ENCODE peak calls at places on chromosome 16, in seven cellular contexts. X is pancreas, K is HL-60, L is epithelial cell of proximal tubule, C is heart left ventricle, G is left lung, D is dorsolateral prefrontal cortex. I is an unnamed sample.

GRCh38 chr16:23146877-23147601 is 2.2 kb downstream of the USP31 start:
- DNase-seq in X (no peak), K (no peak), L (no peak), C (no peak), G (no peak), D (no peak), I (no peak)

GRCh38 chr16:28277537-28278388 is 14.6 kb upstream of the SBK1 start:
- DNase-seq in X (peak), K (peak), L (no peak), C (peak), G (peak), D (peak), I (peak)

GRCh38 chr16:81608515-81609209 is 164.1 kb downstream of the CMIP start:
- DNase-seq in X (no peak), K (no peak), L (no peak), C (peak), G (no peak), D (no peak), I (peak)

GRCh38 chr16:11256657-11257130 is 690 bp upstream of the SOCS1 start:
- DNase-seq in X (peak), K (peak), L (no peak), C (peak), G (peak), D (no peak), I (peak)

GRCh38 chr16:50616883-50617629 is 64.1 kb downstream of the SNX20 start:
- DNase-seq in X (no peak), K (no peak), L (no peak), C (no peak), G (no peak), D (no peak), I (no peak)

GRCh38 chr16:83015871-83016270 is 389.1 kb downstream of the CDH13 start:
- DNase-seq in X (no peak), K (no peak), L (no peak), C (no peak), G (no peak), D (no peak), I (no peak)

GRCh38 chr16:19844945-19845641 is 39.6 kb downstream of the GPRC5B start:
- DNase-seq in X (no peak), K (no peak), L (peak), C (no peak), G (no peak), D (no peak), I (peak)

GRCh38 chr16:642189-643049 is 791 bp downstream of the MCRIP2 start:
- DNase-seq in X (peak), K (peak), L (no peak), C (no peak), G (peak), D (no peak), I (peak)

GRCh38 chr16:4077083-4077714 is 39.0 kb downstream of the ADCY9 start:
- DNase-seq in X (no peak), K (no peak), L (no peak), C (no peak), G (no peak), D (no peak), I (no peak)

GRCh38 chr16:56355786-56356275 is 69.5 kb downstream of the AMFR start:
- DNase-seq in X (no peak), K (no peak), L (no peak), C (peak), G (peak), D (no peak), I (no peak)

GRCh38 chr16:76535-77272 is 1.3 kb upstream of the MPG start:
- DNase-seq in X (peak), K (peak), L (no peak), C (peak), G (peak), D (no peak), I (peak)

GRCh38 chr16:17348042-17348783 is 122.5 kb downstream of the XYLT1 start:
- DNase-seq in X (no peak), K (peak), L (no peak), C (no peak), G (no peak), D (no peak), I (no peak)

GRCh38 chr16:22232277-22233049 is 26.4 kb downstream of the EEF2K start:
- DNase-seq in X (peak), K (no peak), L (peak), C (peak), G (no peak), D (no peak), I (peak)

GRCh38 chr16:3503513-3503912 is 2.7 kb downstream of the CLUAP1 start:
- DNase-seq in X (no peak), K (no peak), L (no peak), C (no peak), G (no peak), D (no peak), I (no peak)

GRCh38 chr16:11675561-11676511 is 7.6 kb downstream of the SNN start:
- DNase-seq in X (peak), K (no peak), L (no peak), C (peak), G (peak), D (no peak), I (no peak)

GRCh38 chr16:19377864-19378263 is 39.8 kb upstream of the TMC5 start:
- DNase-seq in X (no peak), K (no peak), L (no peak), C (no peak), G (no peak), D (no peak), I (no peak)

GRCh38 chr16:6335072-6335471 is 997.6 kb upstream of the RBFOX1 start:
- DNase-seq in X (no peak), K (no peak), L (no peak), C (no peak), G (no peak), D (no peak), I (no peak)

DNA sequence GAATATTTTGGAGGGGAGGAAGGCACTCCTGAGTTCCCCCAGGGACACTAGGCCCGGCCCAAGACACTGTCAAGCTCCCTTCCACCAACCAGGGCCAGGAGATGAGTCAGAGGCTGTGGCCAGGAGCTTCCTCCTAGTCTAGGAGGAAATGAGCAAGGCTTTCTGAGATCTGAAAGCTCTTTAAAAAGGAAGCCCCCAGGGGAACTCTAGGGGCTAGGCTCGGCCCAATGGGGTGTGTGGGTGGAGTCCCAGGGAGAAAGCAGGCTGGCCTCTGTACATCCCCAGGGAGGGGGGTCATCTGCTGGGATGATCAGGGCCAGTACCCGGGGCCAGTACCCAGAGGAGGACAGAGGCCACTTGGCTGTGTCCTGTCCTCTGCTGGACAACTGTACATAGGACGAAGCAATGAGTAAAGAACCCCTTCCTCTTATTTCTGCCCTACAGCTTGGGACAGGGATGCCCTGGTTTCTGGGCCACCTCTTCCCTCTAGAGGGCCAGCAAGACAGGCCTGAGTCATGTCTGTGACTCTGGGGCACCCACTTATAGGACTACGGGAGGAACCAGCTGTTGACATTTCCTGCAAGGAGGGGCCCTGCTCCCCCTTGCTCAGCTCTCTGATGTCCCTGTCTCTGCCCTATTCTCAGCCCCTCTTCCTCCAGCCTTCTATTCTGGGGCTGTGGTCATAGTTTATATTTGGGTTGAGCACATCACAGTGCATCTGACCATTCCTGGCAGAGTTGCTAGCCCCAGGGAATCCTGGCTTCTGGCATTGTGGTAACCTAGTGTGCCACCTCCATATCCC is 2.7 kb downstream of the FHOD1 start:
- DNase-seq in X (no peak), K (no peak), L (no peak), C (peak), G (peak), D (no peak), I (peak)
- H3K4me3 ChIP-seq in X (no peak), K (no peak), L (no peak), C (no peak), G (no peak), D (no peak), I (peak)

GRCh38 chr16:87487361-87487924 is 5.4 kb downstream of the ZCCHC14 start:
- DNase-seq in X (peak), K (peak), L (peak), C (no peak), G (peak), D (no peak), I (no peak)
- H3K4me3 ChIP-seq in X (no peak), K (no peak), L (peak), C (no peak), G (no peak), D (peak), I (peak)

GRCh38 chr16:84511180-84511800 is 6.8 kb upstream of the MEAK7 start:
- DNase-seq in X (peak), K (peak), L (no peak), C (peak), G (peak), D (peak), I (peak)
- H3K4me3 ChIP-seq in X (no peak), K (no peak), L (no peak), C (no peak), G (no peak), D (peak), I (peak)

DNA sequence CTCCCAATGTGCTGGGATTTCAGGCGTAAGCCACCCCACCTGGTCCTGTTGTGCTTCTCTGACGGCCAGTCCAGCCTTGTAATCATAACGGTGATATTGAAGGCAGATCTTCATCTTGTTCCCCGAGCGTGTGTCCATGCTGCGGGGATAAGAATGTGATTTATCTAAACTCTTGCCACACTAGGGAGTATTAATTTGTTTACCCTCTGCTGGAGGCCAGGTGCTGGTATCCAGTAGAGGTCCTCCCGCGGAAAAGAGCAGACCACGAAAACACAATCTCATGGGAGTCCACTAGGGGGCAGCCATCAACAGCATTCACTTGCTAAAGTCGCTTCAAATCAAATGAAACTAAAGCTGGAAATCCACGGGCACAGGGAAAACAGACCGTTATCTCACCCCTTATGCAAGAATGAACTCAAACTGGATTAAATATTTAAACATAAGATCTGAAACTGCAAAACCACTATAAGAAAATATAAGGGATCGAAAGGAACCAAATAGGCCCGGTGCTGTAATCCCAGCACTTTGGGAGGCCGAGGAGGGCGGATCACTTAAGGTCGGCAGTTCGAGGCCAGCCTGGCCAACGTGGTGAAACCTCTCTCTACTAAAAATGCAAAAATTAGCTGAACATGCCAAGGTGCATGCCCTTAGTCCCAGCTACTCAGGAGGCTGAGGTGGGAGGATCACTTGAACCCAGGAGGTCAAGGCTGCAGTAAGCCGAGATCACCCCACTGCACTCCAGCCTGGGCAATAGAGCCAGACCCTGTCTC is 22.3 kb upstream of the RBBP6 start:
- DNase-seq in X (peak), K (peak), L (peak), C (peak), G (no peak), D (peak), I (peak)
- H3K4me3 ChIP-seq in X (no peak), K (no peak), L (peak), C (no peak), G (no peak), D (no peak), I (no peak)

DNA sequence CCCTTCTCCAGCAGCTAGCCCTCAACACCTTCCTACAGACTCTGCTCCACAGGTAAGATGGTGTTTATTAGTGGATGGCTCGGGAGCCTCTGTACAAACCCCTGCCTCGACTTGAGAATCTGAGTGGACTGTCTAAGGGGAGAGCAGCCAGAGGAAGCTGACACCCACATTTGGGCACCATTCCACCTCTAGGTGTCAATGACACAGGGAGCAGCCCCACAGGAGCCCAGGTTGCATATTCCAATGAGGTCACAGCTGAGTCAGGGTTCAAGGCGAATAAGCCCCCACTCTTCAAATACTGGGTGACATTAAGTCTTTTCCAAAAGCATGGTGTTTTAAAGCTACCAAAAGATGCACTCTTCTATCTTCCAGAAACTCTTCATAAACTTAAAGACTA is 31.9 kb downstream of the RANBP10 start:
- DNase-seq in X (no peak), K (no peak), L (no peak), C (no peak), G (no peak), D (no peak), I (no peak)
- H3K4me3 ChIP-seq in X (no peak), K (no peak), L (no peak), C (no peak), G (no peak), D (no peak), I (no peak)

GRCh38 chr16:89689142-89689541 is 2.7 kb downstream of the CDK10 start:
- DNase-seq in X (no peak), K (no peak), L (no peak), C (no peak), G (peak), D (no peak), I (no peak)

GRCh38 chr16:89687092-89687940 is 827 bp downstream of the CDK10 start:
- DNase-seq in X (peak), K (no peak), L (peak), C (no peak), G (peak), D (no peak), I (peak)

GRCh38 chr16:89688395-89688794 is 1.9 kb downstream of the CDK10 start:
- DNase-seq in X (no peak), K (no peak), L (no peak), C (peak), G (no peak), D (no peak), I (no peak)

GRCh38 chr16:89686520-89687091 is at the start of gene CDK10:
- DNase-seq in X (peak), K (peak), L (no peak), C (peak), G (peak), D (peak), I (peak)

GRCh38 chr16:89685916-89686315 is 573 bp upstream of the CDK10 start:
- DNase-seq in X (peak), K (no peak), L (no peak), C (no peak), G (peak), D (no peak), I (no peak)
- H3K4me3 ChIP-seq in X (no peak), K (no peak), L (peak), C (no peak), G (no peak), D (no peak), I (no peak)

GRCh38 chr16:35193956-35194355 is 1734.5 kb downstream of the TP53TG3F start:
- DNase-seq in X (no peak), K (no peak), L (no peak), C (no peak), G (no peak), D (no peak), I (no peak)
- H3K4me3 ChIP-seq in X (no peak), K (no peak), L (no peak), C (no peak), G (no peak), D (no peak), I (no peak)

GRCh38 chr16:75486666-75487313 is 8.5 kb downstream of the CHST6 start:
- DNase-seq in X (no peak), K (no peak), L (no peak), C (no peak), G (no peak), D (no peak), I (no peak)

GRCh38 chr16:75488322-75488721 is 6.9 kb downstream of the CHST6 start:
- DNase-seq in X (no peak), K (no peak), L (no peak), C (no peak), G (no peak), D (no peak), I (no peak)

GRCh38 chr16:75485230-75486013 is 9.8 kb downstream of the CHST6 start:
- DNase-seq in X (no peak), K (no peak), L (no peak), C (no peak), G (no peak), D (no peak), I (no peak)

GRCh38 chr16:75483222-75483621 is 12.0 kb downstream of the CHST6 start:
- DNase-seq in X (no peak), K (no peak), L (peak), C (no peak), G (peak), D (no peak), I (no peak)

DNA sequence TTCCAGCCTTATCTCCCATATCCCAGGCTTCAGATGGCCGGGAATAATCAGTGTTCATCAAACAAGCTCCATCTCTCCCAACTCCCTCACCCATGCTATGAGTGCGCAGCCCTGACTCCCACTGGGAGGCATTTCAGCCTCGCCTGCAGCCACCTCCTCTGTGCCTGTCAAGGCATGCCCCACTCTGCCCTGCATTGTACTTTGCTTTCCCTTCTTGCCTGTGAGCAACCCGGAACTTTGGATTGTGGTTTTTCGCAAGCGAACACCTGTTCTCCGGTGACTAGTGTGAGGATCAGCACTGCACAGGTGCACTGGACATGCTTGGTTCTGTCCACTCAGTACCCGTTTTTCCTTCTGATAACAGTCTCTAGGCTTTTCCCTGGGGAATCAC is 9.2 kb downstream of the CHST6 start:
- DNase-seq in X (no peak), K (no peak), L (no peak), C (no peak), G (no peak), D (no peak), I (no peak)
- H3K4me3 ChIP-seq in X (no peak), K (no peak), L (no peak), C (no peak), G (no peak), D (no peak), I (no peak)

DNA sequence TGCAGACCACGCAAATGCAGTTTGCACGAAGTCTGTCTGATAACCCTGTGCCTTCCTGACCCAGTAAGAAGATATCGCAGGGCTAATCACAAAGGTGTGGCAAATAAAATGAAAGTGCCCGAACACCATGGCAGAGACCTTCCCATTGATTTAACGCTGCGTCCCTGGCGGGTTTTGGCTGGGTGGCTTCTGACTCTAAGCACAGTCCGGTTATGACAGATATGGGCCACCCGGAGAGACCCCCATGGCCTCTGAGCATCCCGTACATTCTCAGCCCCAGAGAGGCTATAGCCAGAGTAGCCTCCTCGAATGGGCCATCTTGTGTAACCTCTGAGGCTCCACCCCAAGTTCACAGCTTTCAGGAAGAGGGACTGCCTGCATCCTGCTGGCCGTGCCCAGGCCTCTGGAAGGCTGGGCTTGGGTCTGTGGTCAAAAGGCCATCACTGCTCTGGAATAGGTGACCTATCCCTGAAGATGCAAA is 5.5 kb downstream of the FOXC2 start:
- DNase-seq in X (no peak), K (no peak), L (no peak), C (no peak), G (peak), D (no peak), I (no peak)
- H3K4me3 ChIP-seq in X (no peak), K (no peak), L (no peak), C (no peak), G (no peak), D (no peak), I (no peak)

GRCh38 chr16:58186176-58186944 is 11.5 kb downstream of the CSNK2A2 start:
- DNase-seq in X (no peak), K (no peak), L (no peak), C (no peak), G (no peak), D (no peak), I (no peak)
- H3K4me3 ChIP-seq in X (no peak), K (no peak), L (no peak), C (no peak), G (no peak), D (no peak), I (no peak)

I was measured in foreskin fibroblast.